ENCODE peak calls at places on chromosomes 11 and 22, in eight cellular contexts. A is activated CD8-positive, alpha-beta memory T cell treated with anti-CD3 and anti-CD28 coated beads, Interleukin-2, amount 50 U/mL, for 4 hours; R is RWPE1; D is NCI-H748 treated with DMSO at 0.1 percent for 48 hours; E is fibroblast of pulmonary artery; Q is body of pancreas; C is IMR-90; S is NCI-H1105 treated with DMSO at 0.1 percent for 48 hours. I is an unnamed sample.

GRCh38 chr11:73215191-73216134 is 2.6 kb upstream of the P2RY2 start:
- DNase-seq in A (no peak), R (no peak), D (no peak), E (no peak), Q (no peak), C (no peak), S (no peak), I (no peak)

GRCh38 chr11:17558916-17559315 is 11.9 kb downstream of the OTOG start:
- DNase-seq in A (no peak), R (no peak), D (no peak), E (no peak), Q (no peak), C (no peak), S (no peak), I (no peak)

GRCh38 chr11:130719516-130719915 is 196.8 kb downstream of the SNX19 start:
- DNase-seq in A (no peak), R (no peak), D (no peak), E (peak), Q (no peak), C (peak), S (no peak), I (no peak)

GRCh38 chr11:9138612-9139579 is 47.5 kb upstream of the SCUBE2 start:
- DNase-seq in A (no peak), R (peak), D (peak), E (peak), Q (peak), C (peak), S (peak), I (no peak)

GRCh38 chr11:65434057-65434666 is 11.6 kb downstream of the NEAT1 start:
- DNase-seq in A (peak), R (no peak), D (no peak), E (peak), Q (no peak), C (peak), S (no peak), I (no peak)

GRCh38 chr11:123408619-123409455 is 21.2 kb upstream of the GRAMD1B start:
- DNase-seq in A (no peak), R (no peak), D (no peak), E (no peak), Q (no peak), C (no peak), S (peak), I (no peak)

GRCh38 chr11:134792044-134792443 is 380.0 kb upstream of the B3GAT1 start:
- DNase-seq in A (no peak), R (no peak), D (no peak), E (no peak), Q (no peak), C (peak), S (no peak), I (no peak)

GRCh38 chr22:19518568-19519030 is 5.6 kb downstream of the CLDN5 start:
- DNase-seq in A (no peak), R (no peak), D (no peak), E (no peak), Q (no peak), C (no peak), S (no peak), I (no peak)

GRCh38 chr11:133228406-133229330 is 303.6 kb downstream of the OPCML start:
- DNase-seq in A (no peak), R (no peak), D (no peak), E (no peak), Q (peak), C (no peak), S (peak), I (no peak)

GRCh38 chr11:86760577-86760976 is 39.8 kb upstream of the PRSS23 start:
- DNase-seq in A (no peak), R (no peak), D (no peak), E (no peak), Q (no peak), C (peak), S (no peak), I (no peak)

GRCh38 chr22:38799265-38800002 is 5.5 kb upstream of the DNAL4 start:
- DNase-seq in A (no peak), R (no peak), D (no peak), E (peak), Q (no peak), C (peak), S (peak), I (no peak)

GRCh38 chr11:103586756-103587155 is 449.7 kb upstream of the DDI1 start:
- DNase-seq in A (no peak), R (no peak), D (no peak), E (peak), Q (no peak), C (peak), S (no peak), I (no peak)

GRCh38 chr22:37356922-37357321 is 70.4 kb downstream of the ELFN2 start:
- DNase-seq in A (no peak), R (no peak), D (no peak), E (no peak), Q (no peak), C (no peak), S (no peak), I (no peak)

I was measured in Right ventricle myocardium inferior.